ENCODE peak calls at places on chromosomes 3 and 15, in seven cellular contexts. G, F, M, T, D, N and Y are unnamed samples.

GRCh38 chr3:18153571-18154173 is 271.5 kb downstream of the SATB1 start:
- DNase-seq in T (peak), D (no peak), M (peak), F (peak), G (no peak), N (peak), Y (no peak)

GRCh38 chr3:46926871-46927717 is 49.5 kb downstream of the CCDC12 start:
- DNase-seq in N (no peak), M (no peak), D (no peak), T (no peak), G (no peak), F (no peak), Y (peak)

GRCh38 chr3:107024481-107025153 is 352.6 kb upstream of the CCDC54 start:
- DNase-seq in D (no peak), G (no peak), F (no peak), T (no peak), N (no peak), M (no peak), Y (no peak)

GRCh38 chr15:90031231-90031791 is 30.2 kb downstream of the ZNF710 start:
- DNase-seq in M (peak), G (peak), N (no peak), D (no peak), F (peak), T (no peak), Y (peak)

GRCh38 chr15:101535170-101535902 is 45.8 kb upstream of the PCSK6 start:
- DNase-seq in M (no peak), D (no peak), F (no peak), G (no peak), T (no peak), N (no peak), Y (no peak)

GRCh38 chr3:5019411-5020261 is 40.4 kb downstream of the BHLHE40 start:
- DNase-seq in F (no peak), G (no peak), T (no peak), N (no peak), M (no peak), D (no peak), Y (no peak)

GRCh38 chr3:177470200-177470941 is 273.1 kb upstream of the TBL1XR1 start:
- DNase-seq in G (no peak), D (no peak), N (no peak), T (no peak), M (no peak), F (peak), Y (no peak)

GRCh38 chr3:188124184-188124583 is 29.8 kb upstream of the LPP start:
- DNase-seq in G (no peak), D (no peak), T (no peak), N (no peak), M (no peak), F (peak), Y (no peak)

GRCh38 chr15:101004986-101005747 is 86.0 kb downstream of the LRRK1 start:
- DNase-seq in M (no peak), T (no peak), N (no peak), D (no peak), G (no peak), F (no peak), Y (no peak)

GRCh38 chr15:85354432-85354831 is 26.0 kb upstream of the AKAP13 start:
- DNase-seq in D (no peak), T (peak), N (no peak), G (peak), F (peak), M (peak), Y (no peak)

GRCh38 chr3:187999821-188000220 is 154.1 kb upstream of the LPP start:
- DNase-seq in T (no peak), M (no peak), N (no peak), G (no peak), F (no peak), D (no peak), Y (no peak)

GRCh38 chr3:72938471-72939265 is 50.8 kb downstream of the GXYLT2 start:
- DNase-seq in D (peak), N (peak), F (peak), T (peak), G (peak), M (peak), Y (peak)

GRCh38 chr3:128311441-128311844 is 155.2 kb downstream of the DNAJB8 start:
- DNase-seq in F (no peak), D (no peak), N (no peak), T (no peak), G (no peak), M (no peak), Y (no peak)

GRCh38 chr15:64507293-64507802 is 47.0 kb downstream of the ZNF609 start:
- DNase-seq in G (peak), D (peak), N (peak), T (no peak), M (peak), F (peak), Y (peak)

GRCh38 chr15:73564255-73564654 is 68.9 kb downstream of the NPTN start:
- DNase-seq in G (no peak), M (peak), D (no peak), T (peak), N (no peak), F (peak), Y (no peak)

GRCh38 chr15:59218099-59218498 is 11.5 kb downstream of the LDHAL6B start:
- DNase-seq in N (no peak), G (no peak), M (no peak), T (no peak), D (no peak), F (no peak), Y (no peak)

GRCh38 chr15:58410353-58410752 is 21.4 kb upstream of the LIPC start:
- DNase-seq in F (no peak), T (no peak), N (no peak), M (no peak), D (no peak), G (no peak), Y (no peak)

GRCh38 chr3:5002174-5002870 is 23.1 kb downstream of the BHLHE40 start:
- DNase-seq in N (no peak), M (no peak), T (no peak), D (no peak), G (no peak), F (no peak), Y (no peak)

GRCh38 chr3:195241592-195242355 is 29.2 kb downstream of the XXYLT1 start:
- DNase-seq in T (peak), M (peak), D (no peak), G (no peak), F (peak), N (no peak), Y (no peak)

GRCh38 chr15:77650285-77650684 is 17.6 kb upstream of the LINGO1 start:
- DNase-seq in F (peak), D (peak), N (peak), G (no peak), T (no peak), M (peak), Y (no peak)

GRCh38 chr3:127097516-127097915 is 95.4 kb upstream of the PRR23E start:
- DNase-seq in D (no peak), G (no peak), T (no peak), N (no peak), F (no peak), M (no peak), Y (no peak)

GRCh38 chr3:111331306-111331705 is 210.7 kb upstream of the CD96 start:
- DNase-seq in N (no peak), T (no peak), F (peak), M (no peak), D (no peak), G (no peak), Y (no peak)